ENCODE peak calls at places on chromosomes 16 and 17, in nine cellular contexts. J is mucosa of descending colon; M is CD4-positive, alpha-beta T cell; N is effector CD4-positive, alpha-beta T cell; Z is stimulated activated naive CD4-positive, alpha-beta T cell treated with Interleukin-2 at 50 U/mL for 16 hours; T is cardiac fibroblast; B is mesendoderm; F is NCI-H510A; K is T-helper 2 cell. O is an unnamed sample.
A peak's percentile ranks its signal among the peaks of the same experiment; 100 is the strongest.

GRCh38 chr16:424033-424622 is 1.3 kb upstream of the RAB11FIP3 start:
- DNase-seq in M (no peak), B (no peak), T (peak; percentile 97), K (no peak), F (no peak), Z (no peak), N (no peak), J (peak; percentile 55), O (peak; percentile 80)

GRCh38 chr16:79182618-79183017 is 417.9 kb downstream of the MAF start:
- DNase-seq in K (no peak), M (no peak), J (no peak), N (no peak), Z (no peak), F (no peak), T (no peak), B (no peak), O (no peak)

GRCh38 chr17:58279016-58279671 is 1.6 kb downstream of the MPO start:
- DNase-seq in T (peak; percentile 46), Z (no peak), M (no peak), J (peak; percentile 23), K (no peak), N (no peak), F (no peak), B (no peak), O (no peak)

GRCh38 chr17:72778161-72779151 is 314.0 kb downstream of the SLC39A11 start:
- DNase-seq in T (no peak), F (no peak), N (no peak), M (no peak), K (no peak), Z (no peak), J (no peak), B (no peak), O (no peak)

GRCh38 chr17:78316867-78317816 is 42.7 kb downstream of the SOCS3 start:
- DNase-seq in M (no peak), F (no peak), N (no peak), J (peak; percentile 91), K (no peak), Z (no peak), T (no peak), B (peak; percentile 91), O (no peak)

GRCh38 chr17:17525331-17525730 is 29.1 kb upstream of the RASD1 start:
- DNase-seq in Z (no peak), T (no peak), N (no peak), J (no peak), B (no peak), M (no peak), K (no peak), F (peak; percentile 39), O (no peak)

GRCh38 chr17:77382356-77382911 is 241.7 kb downstream of the SEC14L1 start:
- DNase-seq in Z (no peak), T (no peak), K (no peak), F (no peak), M (peak; percentile 59), N (no peak), B (peak; percentile 36), J (no peak), O (no peak)

GRCh38 chr16:88569614-88569984 is 604 bp upstream of the ZC3H18 start:
- DNase-seq in F (no peak), T (peak; percentile 16), J (peak; percentile 23), Z (no peak), M (no peak), B (no peak), N (no peak), K (no peak), O (no peak)

GRCh38 chr17:67068999-67069398 is 24.6 kb downstream of the CACNG1 start:
- DNase-seq in M (no peak), N (no peak), Z (no peak), J (no peak), T (no peak), B (no peak), K (no peak), F (peak; percentile 62), O (no peak)

GRCh38 chr17:40452074-40452787 is 9.0 kb downstream of the IGFBP4 start:
- DNase-seq in F (no peak), N (no peak), B (no peak), M (no peak), Z (no peak), K (no peak), T (peak; percentile 96), J (no peak), O (peak; percentile 86)

GRCh38 chr16:57579361-57579665 is 36.9 kb downstream of the ADGRG5 start:
- DNase-seq in F (no peak), N (no peak), Z (no peak), B (no peak), T (no peak), K (no peak), M (no peak), J (no peak), O (no peak)

GRCh38 chr16:30090607-30091332 is 954 bp downstream of the TBX6 start:
- DNase-seq in M (no peak), J (no peak), K (no peak), T (no peak), F (no peak), B (no peak), N (no peak), Z (no peak), O (no peak)

GRCh38 chr17:72255481-72255880 is 134.7 kb downstream of the SOX9 start:
- DNase-seq in T (no peak), J (peak; percentile 19), Z (no peak), K (no peak), N (no peak), B (no peak), M (no peak), F (no peak), O (no peak)

GRCh38 chr16:52912565-52913173 is 140.0 kb downstream of the CHD9NB start:
- DNase-seq in K (no peak), F (peak; percentile 45), B (peak; percentile 83), J (peak; percentile 86), T (peak; percentile 63), N (no peak), Z (no peak), M (no peak), O (peak; percentile 23)

GRCh38 chr16:1121601-1122000 is 25.6 kb upstream of the C1QTNF8 start:
- DNase-seq in J (no peak), K (no peak), Z (no peak), F (no peak), N (no peak), B (no peak), T (no peak), M (no peak), O (no peak)

GRCh38 chr17:39134878-39135277 is 16.6 kb downstream of the PLXDC1 start:
- DNase-seq in B (no peak), F (no peak), T (no peak), K (no peak), Z (no peak), N (no peak), M (no peak), J (no peak), O (no peak)

GRCh38 chr17:3796110-3796821 is 4.7 kb downstream of the ITGAE start:
- DNase-seq in T (no peak), F (no peak), B (no peak), Z (peak; percentile 78), K (peak; percentile 55), M (peak; percentile 55), J (peak; percentile 55), N (peak; percentile 57), O (no peak)

GRCh38 chr17:7513850-7514419 is 29.8 kb downstream of the POLR2A start:
- DNase-seq in B (no peak), T (no peak), N (no peak), J (no peak), M (no peak), Z (no peak), F (no peak), K (no peak), O (no peak)

GRCh38 chr17:76888661-76889060 is 20.5 kb downstream of the MGAT5B start:
- DNase-seq in Z (no peak), B (peak; percentile 55), K (no peak), J (no peak), M (no peak), T (no peak), N (no peak), F (no peak), O (no peak)